ENCODE peak calls at places on chromosomes 16 and 17, in five cellular contexts. One of them, this sample, is unnamed.

GRCh38 chr16:9901-10665 is 43.3 kb downstream of the POLR3K start:
- DNase-seq in heart left ventricle: no peak
- DNase-seq in left ventricle myocardium inferior: no peak
- DNase-seq in fibroblast of pulmonary artery: peak; percentile 14
- DNase-seq in transverse colon: peak; percentile 26
- DNase-seq in this sample: no peak

GRCh38 chr17:43576563-43577229 is 30.6 kb upstream of the ETV4 start:
- DNase-seq in heart left ventricle: peak; percentile 71
- DNase-seq in left ventricle myocardium inferior: peak; percentile 62
- DNase-seq in fibroblast of pulmonary artery: peak; percentile 84
- DNase-seq in transverse colon: peak; percentile 75
- DNase-seq in this sample: peak; percentile 71

GRCh38 chr17:41835214-41835799 is 725 bp downstream of the NT5C3B start:
- DNase-seq in heart left ventricle: no peak
- DNase-seq in left ventricle myocardium inferior: no peak
- DNase-seq in fibroblast of pulmonary artery: no peak
- DNase-seq in transverse colon: no peak
- DNase-seq in this sample: peak; percentile 5

GRCh38 chr17:65292430-65292829 is 155.3 kb downstream of the RGS9 start:
- DNase-seq in heart left ventricle: no peak
- DNase-seq in left ventricle myocardium inferior: no peak
- DNase-seq in fibroblast of pulmonary artery: peak; percentile 29
- DNase-seq in transverse colon: no peak
- DNase-seq in this sample: no peak

GRCh38 chr16:86344881-86345280 is 165.4 kb upstream of the FOXF1 start:
- DNase-seq in heart left ventricle: no peak
- DNase-seq in left ventricle myocardium inferior: no peak
- DNase-seq in fibroblast of pulmonary artery: no peak
- DNase-seq in transverse colon: no peak
- DNase-seq in this sample: no peak

GRCh38 chr17:77675816-77676799 is 282.4 kb upstream of the TNRC6C start:
- DNase-seq in heart left ventricle: no peak
- DNase-seq in left ventricle myocardium inferior: no peak
- DNase-seq in fibroblast of pulmonary artery: no peak
- DNase-seq in transverse colon: no peak
- DNase-seq in this sample: no peak

GRCh38 chr16:88976359-88977027 is 514 bp downstream of the CBFA2T3 start:
- DNase-seq in heart left ventricle: no peak
- DNase-seq in left ventricle myocardium inferior: no peak
- DNase-seq in fibroblast of pulmonary artery: no peak
- DNase-seq in transverse colon: no peak
- DNase-seq in this sample: no peak

GRCh38 chr16:87000007-87000406 is 317.2 kb downstream of the C16orf95 start:
- DNase-seq in heart left ventricle: no peak
- DNase-seq in left ventricle myocardium inferior: no peak
- DNase-seq in fibroblast of pulmonary artery: no peak
- DNase-seq in transverse colon: no peak
- DNase-seq in this sample: no peak

GRCh38 chr17:36817483-36818048 is 119.7 kb upstream of the LHX1 start:
- DNase-seq in heart left ventricle: no peak
- DNase-seq in left ventricle myocardium inferior: no peak
- DNase-seq in fibroblast of pulmonary artery: no peak
- DNase-seq in transverse colon: no peak
- DNase-seq in this sample: no peak

GRCh38 chr17:72063756-72064461 is 56.9 kb upstream of the SOX9 start:
- DNase-seq in heart left ventricle: no peak
- DNase-seq in left ventricle myocardium inferior: no peak
- DNase-seq in fibroblast of pulmonary artery: no peak
- DNase-seq in transverse colon: no peak
- DNase-seq in this sample: peak; percentile 54

GRCh38 chr17:65987988-65988387 is 203.9 kb downstream of the CEP112 start:
- DNase-seq in heart left ventricle: no peak
- DNase-seq in left ventricle myocardium inferior: no peak
- DNase-seq in fibroblast of pulmonary artery: peak; percentile 64
- DNase-seq in transverse colon: peak; percentile 11
- DNase-seq in this sample: peak; percentile 67

GRCh38 chr16:52561910-52562741 is 15.2 kb upstream of the TOX3 start:
- DNase-seq in heart left ventricle: no peak
- DNase-seq in left ventricle myocardium inferior: no peak
- DNase-seq in fibroblast of pulmonary artery: no peak
- DNase-seq in transverse colon: peak; percentile 67
- DNase-seq in this sample: no peak

GRCh38 chr17:79053251-79053925 is 21.2 kb upstream of the ENGASE start:
- DNase-seq in heart left ventricle: no peak
- DNase-seq in left ventricle myocardium inferior: no peak
- DNase-seq in fibroblast of pulmonary artery: peak; percentile 40
- DNase-seq in transverse colon: no peak
- DNase-seq in this sample: peak; percentile 17

GRCh38 chr16:85514601-85515318 is 98.4 kb upstream of the GSE1 start:
- DNase-seq in heart left ventricle: peak; percentile 63
- DNase-seq in left ventricle myocardium inferior: peak; percentile 57
- DNase-seq in fibroblast of pulmonary artery: peak; percentile 90
- DNase-seq in transverse colon: peak; percentile 56
- DNase-seq in this sample: peak; percentile 94

GRCh38 chr17:77032929-77033328 is 107.8 kb upstream of the SEC14L1 start:
- DNase-seq in heart left ventricle: no peak
- DNase-seq in left ventricle myocardium inferior: no peak
- DNase-seq in fibroblast of pulmonary artery: no peak
- DNase-seq in transverse colon: no peak
- DNase-seq in this sample: no peak

GRCh38 chr16:9318764-9319163 is 227.3 kb downstream of the HAPSTR1 start:
- DNase-seq in heart left ventricle: no peak
- DNase-seq in left ventricle myocardium inferior: no peak
- DNase-seq in fibroblast of pulmonary artery: no peak
- DNase-seq in transverse colon: no peak
- DNase-seq in this sample: no peak

GRCh38 chr16:10770907-10771306 is 27.3 kb downstream of the NUBP1 start:
- DNase-seq in heart left ventricle: no peak
- DNase-seq in left ventricle myocardium inferior: no peak
- DNase-seq in fibroblast of pulmonary artery: peak; percentile 4
- DNase-seq in transverse colon: no peak
- DNase-seq in this sample: no peak

GRCh38 chr16:86975445-86975844 is 341.7 kb downstream of the C16orf95 start:
- DNase-seq in heart left ventricle: no peak
- DNase-seq in left ventricle myocardium inferior: no peak
- DNase-seq in fibroblast of pulmonary artery: peak; percentile 91
- DNase-seq in transverse colon: no peak
- DNase-seq in this sample: peak; percentile 22

GRCh38 chr16:56662357-56663354 is 4.9 kb downstream of the MT1F start:
- DNase-seq in heart left ventricle: no peak
- DNase-seq in left ventricle myocardium inferior: no peak
- DNase-seq in fibroblast of pulmonary artery: no peak
- DNase-seq in transverse colon: no peak
- DNase-seq in this sample: no peak

GRCh38 chr17:33667052-33667509 is 374.0 kb upstream of the ASIC2 start:
- DNase-seq in heart left ventricle: no peak
- DNase-seq in left ventricle myocardium inferior: no peak
- DNase-seq in fibroblast of pulmonary artery: no peak
- DNase-seq in transverse colon: no peak
- DNase-seq in this sample: no peak

GRCh38 chr16:17452931-17453330 is 17.8 kb downstream of the XYLT1 start:
- DNase-seq in heart left ventricle: no peak
- DNase-seq in left ventricle myocardium inferior: no peak
- DNase-seq in fibroblast of pulmonary artery: no peak
- DNase-seq in transverse colon: no peak
- DNase-seq in this sample: no peak

GRCh38 chr16:80489173-80489572 is 51.6 kb upstream of the DYNLRB2 start:
- DNase-seq in heart left ventricle: no peak
- DNase-seq in left ventricle myocardium inferior: no peak
- DNase-seq in fibroblast of pulmonary artery: no peak
- DNase-seq in transverse colon: no peak
- DNase-seq in this sample: no peak

DNA sequence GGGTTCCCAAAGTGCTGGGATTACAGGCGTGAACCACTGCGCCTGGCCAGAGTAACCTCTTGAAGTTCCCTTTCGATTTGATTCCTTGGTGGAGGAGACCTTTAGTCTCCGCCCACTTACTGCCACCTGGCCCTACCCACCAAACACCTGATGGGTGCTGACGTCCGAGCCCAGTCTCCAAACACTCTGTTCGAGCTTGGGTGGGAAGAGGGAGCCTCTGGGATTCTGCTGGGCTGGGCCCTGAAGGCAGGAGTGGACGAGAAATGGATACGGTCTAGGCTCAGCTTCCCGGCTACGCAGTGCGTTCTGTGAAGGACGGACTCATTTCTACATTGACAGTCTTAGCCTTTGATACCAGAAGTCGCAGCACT is 870 bp upstream of the ITGA3 start:
- DNase-seq in heart left ventricle: no peak
- DNase-seq in left ventricle myocardium inferior: no peak
- DNase-seq in fibroblast of pulmonary artery: no peak
- DNase-seq in transverse colon: peak; percentile 87
- DNase-seq in this sample: peak; percentile 91
- H3K4me3 ChIP-seq in heart left ventricle: peak overlapping the region; percentile 97
- H3K4me3 ChIP-seq in left ventricle myocardium inferior: peak overlapping the region; percentile 83
- H3K4me3 ChIP-seq in fibroblast of pulmonary artery: peak overlapping the region; percentile 62
- H3K4me3 ChIP-seq in transverse colon: peak overlapping the region; percentile 80
- H3K4me3 ChIP-seq in this sample: peak overlapping the region; percentile 75

GRCh38 chr17:82840431-82840831 is 609 bp upstream of the ZNF750 start:
- DNase-seq in heart left ventricle: no peak
- DNase-seq in left ventricle myocardium inferior: no peak
- DNase-seq in fibroblast of pulmonary artery: no peak
- DNase-seq in transverse colon: no peak
- DNase-seq in this sample: peak; percentile 87
- H3K4me3 ChIP-seq in heart left ventricle: no peak overlapping the region
- H3K4me3 ChIP-seq in left ventricle myocardium inferior: no peak overlapping the region
- H3K4me3 ChIP-seq in fibroblast of pulmonary artery: no peak overlapping the region
- H3K4me3 ChIP-seq in transverse colon: no peak overlapping the region
- H3K4me3 ChIP-seq in this sample: peak overlapping the region; percentile 70

GRCh38 chr16:21584817-21585216 is 14.6 kb upstream of the METTL9 start:
- DNase-seq in heart left ventricle: no peak
- DNase-seq in left ventricle myocardium inferior: no peak
- DNase-seq in fibroblast of pulmonary artery: no peak
- DNase-seq in transverse colon: no peak
- DNase-seq in this sample: no peak

GRCh38 chr16:21590791-21591190 is 8.6 kb upstream of the METTL9 start:
- DNase-seq in heart left ventricle: no peak
- DNase-seq in left ventricle myocardium inferior: no peak
- DNase-seq in fibroblast of pulmonary artery: peak; percentile 40
- DNase-seq in transverse colon: no peak
- DNase-seq in this sample: peak; percentile 17

GRCh38 chr16:21593530-21594289 is 5.7 kb upstream of the METTL9 start:
- DNase-seq in heart left ventricle: no peak
- DNase-seq in left ventricle myocardium inferior: no peak
- DNase-seq in fibroblast of pulmonary artery: no peak
- DNase-seq in transverse colon: no peak
- DNase-seq in this sample: no peak

GRCh38 chr16:21589551-21589950 is 9.8 kb upstream of the METTL9 start:
- DNase-seq in heart left ventricle: no peak
- DNase-seq in left ventricle myocardium inferior: no peak
- DNase-seq in fibroblast of pulmonary artery: no peak
- DNase-seq in transverse colon: no peak
- DNase-seq in this sample: no peak

GRCh38 chr16:21590287-21590686 is 9.1 kb upstream of the METTL9 start:
- DNase-seq in heart left ventricle: no peak
- DNase-seq in left ventricle myocardium inferior: no peak
- DNase-seq in fibroblast of pulmonary artery: peak; percentile 23
- DNase-seq in transverse colon: no peak
- DNase-seq in this sample: peak; percentile 50
- H3K4me3 ChIP-seq in heart left ventricle: no peak overlapping the region
- H3K4me3 ChIP-seq in left ventricle myocardium inferior: no peak overlapping the region
- H3K4me3 ChIP-seq in fibroblast of pulmonary artery: no peak overlapping the region
- H3K4me3 ChIP-seq in transverse colon: no peak overlapping the region
- H3K4me3 ChIP-seq in this sample: no peak overlapping the region

GRCh38 chr16:67395105-67395457 is 1.8 kb upstream of the TPPP3 start:
- DNase-seq in heart left ventricle: peak; percentile 37
- DNase-seq in left ventricle myocardium inferior: no peak
- DNase-seq in fibroblast of pulmonary artery: no peak
- DNase-seq in transverse colon: no peak
- DNase-seq in this sample: no peak

GRCh38 chr16:67393111-67393789 is at the start of gene TPPP3:
- DNase-seq in heart left ventricle: peak; percentile 92
- DNase-seq in left ventricle myocardium inferior: peak; percentile 92
- DNase-seq in fibroblast of pulmonary artery: peak; percentile 73
- DNase-seq in transverse colon: peak; percentile 90
- DNase-seq in this sample: peak; percentile 36

GRCh38 chr16:67392301-67393059 is 818 bp downstream of the TPPP3 start:
- DNase-seq in heart left ventricle: no peak
- DNase-seq in left ventricle myocardium inferior: no peak
- DNase-seq in fibroblast of pulmonary artery: no peak
- DNase-seq in transverse colon: no peak
- DNase-seq in this sample: no peak

GRCh38 chr16:67394271-67395104 is 1.2 kb upstream of the TPPP3 start:
- DNase-seq in heart left ventricle: peak; percentile 32
- DNase-seq in left ventricle myocardium inferior: no peak
- DNase-seq in fibroblast of pulmonary artery: no peak
- DNase-seq in transverse colon: no peak
- DNase-seq in this sample: no peak

DNA sequence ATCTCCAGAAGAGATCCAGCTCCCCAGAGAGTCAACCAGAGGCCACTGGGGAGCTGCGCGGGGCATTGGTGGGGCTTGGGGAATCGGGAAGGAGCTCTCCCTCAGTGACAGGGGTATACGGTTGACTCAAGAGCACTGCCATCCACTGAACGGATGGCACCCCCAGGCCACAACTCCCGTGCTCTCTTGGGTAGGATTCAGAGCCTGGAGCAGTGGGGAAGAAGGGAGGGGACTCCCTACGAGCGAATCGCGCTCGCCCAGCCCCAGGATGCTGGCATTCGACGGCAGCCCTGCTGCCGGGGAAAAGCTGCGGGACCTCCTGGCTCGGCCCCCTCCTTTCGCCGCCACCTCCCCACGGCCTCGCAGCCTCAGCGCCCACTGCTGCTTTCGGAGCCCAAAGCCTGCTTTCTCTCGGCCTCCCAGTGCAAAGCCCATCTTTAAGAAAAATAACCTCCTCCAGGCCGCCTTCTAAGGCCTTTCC is 532 bp upstream of the TPPP3 start:
- DNase-seq in heart left ventricle: no peak
- DNase-seq in left ventricle myocardium inferior: no peak
- DNase-seq in fibroblast of pulmonary artery: no peak
- DNase-seq in transverse colon: no peak
- DNase-seq in this sample: no peak
- H3K4me3 ChIP-seq in heart left ventricle: peak overlapping the region; percentile 62
- H3K4me3 ChIP-seq in left ventricle myocardium inferior: peak overlapping the region; percentile 66
- H3K4me3 ChIP-seq in fibroblast of pulmonary artery: no peak overlapping the region
- H3K4me3 ChIP-seq in transverse colon: peak overlapping the region; percentile 11
- H3K4me3 ChIP-seq in this sample: no peak overlapping the region

DNA sequence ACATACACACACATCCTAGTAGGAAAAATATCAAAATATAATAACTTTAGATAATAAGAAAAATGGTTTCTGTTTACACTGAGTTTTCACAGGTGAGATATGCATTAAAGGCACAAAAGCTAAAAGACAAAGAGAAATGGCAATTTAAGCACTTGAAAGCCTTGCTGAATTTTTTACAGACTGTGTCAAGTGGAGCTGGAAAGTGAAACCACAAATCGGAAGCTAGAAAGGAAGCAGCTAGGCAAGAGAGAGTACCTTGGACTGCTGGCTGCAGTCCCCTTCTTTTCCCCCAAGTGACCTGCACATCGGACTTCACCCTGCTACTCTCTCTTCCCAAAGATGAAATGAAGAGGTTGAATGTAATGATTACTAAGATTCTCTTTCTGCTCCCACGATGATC is 135.1 kb downstream of the CDH13 start:
- DNase-seq in heart left ventricle: no peak
- DNase-seq in left ventricle myocardium inferior: no peak
- DNase-seq in fibroblast of pulmonary artery: peak; percentile 48
- DNase-seq in transverse colon: no peak
- DNase-seq in this sample: no peak
- H3K4me3 ChIP-seq in heart left ventricle: peak overlapping the region; percentile 40
- H3K4me3 ChIP-seq in left ventricle myocardium inferior: peak overlapping the region; percentile 52
- H3K4me3 ChIP-seq in fibroblast of pulmonary artery: peak overlapping the region; percentile 27
- H3K4me3 ChIP-seq in transverse colon: no peak overlapping the region
- H3K4me3 ChIP-seq in this sample: no peak overlapping the region

GRCh38 chr16:72788269-72788809 is 259.6 kb downstream of the ZFHX3 start:
- DNase-seq in heart left ventricle: no peak
- DNase-seq in left ventricle myocardium inferior: no peak
- DNase-seq in fibroblast of pulmonary artery: no peak
- DNase-seq in transverse colon: no peak
- DNase-seq in this sample: no peak
- H3K4me3 ChIP-seq in heart left ventricle: peak overlapping the region; percentile 49
- H3K4me3 ChIP-seq in left ventricle myocardium inferior: peak overlapping the region; percentile 57
- H3K4me3 ChIP-seq in fibroblast of pulmonary artery: peak overlapping the region; percentile 65
- H3K4me3 ChIP-seq in transverse colon: no peak overlapping the region
- H3K4me3 ChIP-seq in this sample: no peak overlapping the region